ENCODE peak calls at places on chromosomes 16 and 17, in nine cellular contexts. One of them, this sample, is unnamed.
A peak's percentile ranks its signal among the peaks of the same experiment; 100 is the strongest.

GRCh38 chr17:14019186-14019956 is 49.9 kb upstream of the COX10 start:
- DNase-seq in activated CD8-positive, alpha-beta T cell treated with anti-CD3 and anti-CD28 coated beads for 36 hours: peak; percentile 40
- DNase-seq in NCI-H774: no peak
- DNase-seq in stimulated activated CD4-positive, alpha-beta T cell treated with anti-CD3 and anti-CD28 coated beads, Interleukin-2, amount 100 ng/mL, for 24 hours: peak; percentile 4
- DNase-seq in effector CD8-positive, alpha-beta T cell: no peak
- DNase-seq in body of pancreas: no peak
- DNase-seq in GM19239: no peak
- DNase-seq in myocyte: peak; percentile 48
- DNase-seq in iPS-NIHi11: no peak
- DNase-seq in this sample: peak; percentile 36

GRCh38 chr16:85995591-85996461 is 96.9 kb downstream of the IRF8 start:
- DNase-seq in GM19239: no peak
- DNase-seq in NCI-H774: no peak
- DNase-seq in effector CD8-positive, alpha-beta T cell: no peak
- DNase-seq in body of pancreas: no peak
- DNase-seq in activated CD8-positive, alpha-beta T cell treated with anti-CD3 and anti-CD28 coated beads for 36 hours: peak; percentile 65
- DNase-seq in myocyte: no peak
- DNase-seq in stimulated activated CD4-positive, alpha-beta T cell treated with anti-CD3 and anti-CD28 coated beads, Interleukin-2, amount 100 ng/mL, for 24 hours: peak; percentile 61
- DNase-seq in iPS-NIHi11: no peak
- DNase-seq in this sample: no peak

GRCh38 chr17:9255838-9256237 is 234.5 kb downstream of the NTN1 start:
- DNase-seq in GM19239: no peak
- DNase-seq in body of pancreas: no peak
- DNase-seq in effector CD8-positive, alpha-beta T cell: no peak
- DNase-seq in iPS-NIHi11: no peak
- DNase-seq in NCI-H774: no peak
- DNase-seq in myocyte: no peak
- DNase-seq in stimulated activated CD4-positive, alpha-beta T cell treated with anti-CD3 and anti-CD28 coated beads, Interleukin-2, amount 100 ng/mL, for 24 hours: no peak
- DNase-seq in activated CD8-positive, alpha-beta T cell treated with anti-CD3 and anti-CD28 coated beads for 36 hours: no peak
- DNase-seq in this sample: peak; percentile 25

GRCh38 chr17:37568350-37569053 is 40.7 kb downstream of the SYNRG start:
- DNase-seq in stimulated activated CD4-positive, alpha-beta T cell treated with anti-CD3 and anti-CD28 coated beads, Interleukin-2, amount 100 ng/mL, for 24 hours: no peak
- DNase-seq in NCI-H774: no peak
- DNase-seq in iPS-NIHi11: no peak
- DNase-seq in body of pancreas: no peak
- DNase-seq in activated CD8-positive, alpha-beta T cell treated with anti-CD3 and anti-CD28 coated beads for 36 hours: no peak
- DNase-seq in GM19239: no peak
- DNase-seq in myocyte: no peak
- DNase-seq in effector CD8-positive, alpha-beta T cell: no peak
- DNase-seq in this sample: no peak

GRCh38 chr17:1762906-1763829 is 1.3 kb downstream of the SERPINF1 start:
- DNase-seq in stimulated activated CD4-positive, alpha-beta T cell treated with anti-CD3 and anti-CD28 coated beads, Interleukin-2, amount 100 ng/mL, for 24 hours: no peak
- DNase-seq in GM19239: no peak
- DNase-seq in body of pancreas: peak; percentile 45
- DNase-seq in iPS-NIHi11: no peak
- DNase-seq in myocyte: peak; percentile 90
- DNase-seq in NCI-H774: no peak
- DNase-seq in activated CD8-positive, alpha-beta T cell treated with anti-CD3 and anti-CD28 coated beads for 36 hours: peak; percentile 25
- DNase-seq in effector CD8-positive, alpha-beta T cell: no peak
- DNase-seq in this sample: peak; percentile 74

GRCh38 chr17:7652659-7653343 is 2.1 kb downstream of the ATP1B2 start:
- DNase-seq in NCI-H774: no peak
- DNase-seq in stimulated activated CD4-positive, alpha-beta T cell treated with anti-CD3 and anti-CD28 coated beads, Interleukin-2, amount 100 ng/mL, for 24 hours: no peak
- DNase-seq in effector CD8-positive, alpha-beta T cell: no peak
- DNase-seq in GM19239: no peak
- DNase-seq in body of pancreas: no peak
- DNase-seq in myocyte: no peak
- DNase-seq in iPS-NIHi11: no peak
- DNase-seq in activated CD8-positive, alpha-beta T cell treated with anti-CD3 and anti-CD28 coated beads for 36 hours: no peak
- DNase-seq in this sample: no peak

GRCh38 chr17:7676533-7676932 is 10.8 kb downstream of the TP53 start:
- DNase-seq in myocyte: peak; percentile 13
- DNase-seq in stimulated activated CD4-positive, alpha-beta T cell treated with anti-CD3 and anti-CD28 coated beads, Interleukin-2, amount 100 ng/mL, for 24 hours: no peak
- DNase-seq in NCI-H774: no peak
- DNase-seq in activated CD8-positive, alpha-beta T cell treated with anti-CD3 and anti-CD28 coated beads for 36 hours: no peak
- DNase-seq in GM19239: no peak
- DNase-seq in effector CD8-positive, alpha-beta T cell: no peak
- DNase-seq in body of pancreas: no peak
- DNase-seq in iPS-NIHi11: peak; percentile 51
- DNase-seq in this sample: no peak

GRCh38 chr17:14150604-14151003 is 81.3 kb downstream of the COX10 start:
- DNase-seq in myocyte: peak; percentile 49
- DNase-seq in body of pancreas: no peak
- DNase-seq in effector CD8-positive, alpha-beta T cell: no peak
- DNase-seq in NCI-H774: no peak
- DNase-seq in activated CD8-positive, alpha-beta T cell treated with anti-CD3 and anti-CD28 coated beads for 36 hours: no peak
- DNase-seq in stimulated activated CD4-positive, alpha-beta T cell treated with anti-CD3 and anti-CD28 coated beads, Interleukin-2, amount 100 ng/mL, for 24 hours: no peak
- DNase-seq in GM19239: no peak
- DNase-seq in iPS-NIHi11: no peak
- DNase-seq in this sample: no peak

GRCh38 chr17:4710693-4711634 is 532 bp downstream of the ARRB2 start:
- DNase-seq in iPS-NIHi11: no peak
- DNase-seq in stimulated activated CD4-positive, alpha-beta T cell treated with anti-CD3 and anti-CD28 coated beads, Interleukin-2, amount 100 ng/mL, for 24 hours: peak; percentile 51
- DNase-seq in effector CD8-positive, alpha-beta T cell: peak; percentile 15
- DNase-seq in GM19239: no peak
- DNase-seq in activated CD8-positive, alpha-beta T cell treated with anti-CD3 and anti-CD28 coated beads for 36 hours: peak; percentile 67
- DNase-seq in body of pancreas: peak; percentile 41
- DNase-seq in myocyte: no peak
- DNase-seq in NCI-H774: no peak
- DNase-seq in this sample: peak; percentile 30

GRCh38 chr17:35745749-35746320 is 7.2 kb downstream of the GAS2L2 start:
- DNase-seq in GM19239: no peak
- DNase-seq in iPS-NIHi11: no peak
- DNase-seq in activated CD8-positive, alpha-beta T cell treated with anti-CD3 and anti-CD28 coated beads for 36 hours: no peak
- DNase-seq in myocyte: no peak
- DNase-seq in stimulated activated CD4-positive, alpha-beta T cell treated with anti-CD3 and anti-CD28 coated beads, Interleukin-2, amount 100 ng/mL, for 24 hours: no peak
- DNase-seq in NCI-H774: no peak
- DNase-seq in body of pancreas: no peak
- DNase-seq in effector CD8-positive, alpha-beta T cell: no peak
- DNase-seq in this sample: no peak

GRCh38 chr16:72362972-72363371 is 191.0 kb upstream of the PMFBP1 start:
- DNase-seq in body of pancreas: no peak
- DNase-seq in NCI-H774: no peak
- DNase-seq in GM19239: no peak
- DNase-seq in iPS-NIHi11: no peak
- DNase-seq in activated CD8-positive, alpha-beta T cell treated with anti-CD3 and anti-CD28 coated beads for 36 hours: no peak
- DNase-seq in myocyte: no peak
- DNase-seq in effector CD8-positive, alpha-beta T cell: no peak
- DNase-seq in stimulated activated CD4-positive, alpha-beta T cell treated with anti-CD3 and anti-CD28 coated beads, Interleukin-2, amount 100 ng/mL, for 24 hours: no peak
- DNase-seq in this sample: no peak

GRCh38 chr17:40284085-40284713 is 3.5 kb upstream of the CDC6 start:
- DNase-seq in effector CD8-positive, alpha-beta T cell: no peak
- DNase-seq in iPS-NIHi11: peak; percentile 17
- DNase-seq in NCI-H774: no peak
- DNase-seq in myocyte: peak; percentile 69
- DNase-seq in GM19239: no peak
- DNase-seq in activated CD8-positive, alpha-beta T cell treated with anti-CD3 and anti-CD28 coated beads for 36 hours: no peak
- DNase-seq in stimulated activated CD4-positive, alpha-beta T cell treated with anti-CD3 and anti-CD28 coated beads, Interleukin-2, amount 100 ng/mL, for 24 hours: no peak
- DNase-seq in body of pancreas: peak; percentile 45
- DNase-seq in this sample: peak; percentile 76

GRCh38 chr16:28491080-28491969 is 549 bp downstream of the CLN3 start:
- DNase-seq in myocyte: peak; percentile 34
- DNase-seq in stimulated activated CD4-positive, alpha-beta T cell treated with anti-CD3 and anti-CD28 coated beads, Interleukin-2, amount 100 ng/mL, for 24 hours: peak; percentile 23
- DNase-seq in NCI-H774: no peak
- DNase-seq in GM19239: no peak
- DNase-seq in body of pancreas: peak; percentile 37
- DNase-seq in activated CD8-positive, alpha-beta T cell treated with anti-CD3 and anti-CD28 coated beads for 36 hours: peak; percentile 32
- DNase-seq in effector CD8-positive, alpha-beta T cell: no peak
- DNase-seq in iPS-NIHi11: peak; percentile 67
- DNase-seq in this sample: peak; percentile 28

GRCh38 chr16:55494994-55495421 is 13.9 kb upstream of the LPCAT2 start:
- DNase-seq in myocyte: peak; percentile 86
- DNase-seq in effector CD8-positive, alpha-beta T cell: no peak
- DNase-seq in body of pancreas: peak; percentile 72
- DNase-seq in NCI-H774: peak; percentile 16
- DNase-seq in iPS-NIHi11: peak; percentile 46
- DNase-seq in activated CD8-positive, alpha-beta T cell treated with anti-CD3 and anti-CD28 coated beads for 36 hours: no peak
- DNase-seq in stimulated activated CD4-positive, alpha-beta T cell treated with anti-CD3 and anti-CD28 coated beads, Interleukin-2, amount 100 ng/mL, for 24 hours: no peak
- DNase-seq in GM19239: no peak
- DNase-seq in this sample: peak; percentile 86

GRCh38 chr17:4249452-4250029 is 14.2 kb downstream of the ANKFY1 start:
- DNase-seq in NCI-H774: no peak
- DNase-seq in iPS-NIHi11: peak; percentile 66
- DNase-seq in body of pancreas: no peak
- DNase-seq in activated CD8-positive, alpha-beta T cell treated with anti-CD3 and anti-CD28 coated beads for 36 hours: no peak
- DNase-seq in stimulated activated CD4-positive, alpha-beta T cell treated with anti-CD3 and anti-CD28 coated beads, Interleukin-2, amount 100 ng/mL, for 24 hours: no peak
- DNase-seq in GM19239: peak; percentile 44
- DNase-seq in effector CD8-positive, alpha-beta T cell: no peak
- DNase-seq in myocyte: peak; percentile 45
- DNase-seq in this sample: peak; percentile 51

GRCh38 chr16:20760346-20760745 is 3.5 kb upstream of the ACSM3 start:
- DNase-seq in myocyte: no peak
- DNase-seq in activated CD8-positive, alpha-beta T cell treated with anti-CD3 and anti-CD28 coated beads for 36 hours: no peak
- DNase-seq in effector CD8-positive, alpha-beta T cell: no peak
- DNase-seq in GM19239: no peak
- DNase-seq in NCI-H774: no peak
- DNase-seq in iPS-NIHi11: no peak
- DNase-seq in stimulated activated CD4-positive, alpha-beta T cell treated with anti-CD3 and anti-CD28 coated beads, Interleukin-2, amount 100 ng/mL, for 24 hours: no peak
- DNase-seq in body of pancreas: no peak
- DNase-seq in this sample: no peak

GRCh38 chr17:81601525-81602120 is 35.3 kb downstream of the NPLOC4 start:
- DNase-seq in stimulated activated CD4-positive, alpha-beta T cell treated with anti-CD3 and anti-CD28 coated beads, Interleukin-2, amount 100 ng/mL, for 24 hours: peak; percentile 20
- DNase-seq in GM19239: peak; percentile 45
- DNase-seq in body of pancreas: peak; percentile 66
- DNase-seq in myocyte: peak; percentile 75
- DNase-seq in activated CD8-positive, alpha-beta T cell treated with anti-CD3 and anti-CD28 coated beads for 36 hours: peak; percentile 55
- DNase-seq in iPS-NIHi11: peak; percentile 76
- DNase-seq in effector CD8-positive, alpha-beta T cell: peak; percentile 2
- DNase-seq in NCI-H774: peak; percentile 69
- DNase-seq in this sample: peak; percentile 81

GRCh38 chr17:48429638-48430586 is at the start of gene SKAP1:
- DNase-seq in effector CD8-positive, alpha-beta T cell: peak; percentile 31
- DNase-seq in body of pancreas: peak; percentile 28
- DNase-seq in iPS-NIHi11: peak; percentile 79
- DNase-seq in activated CD8-positive, alpha-beta T cell treated with anti-CD3 and anti-CD28 coated beads for 36 hours: peak; percentile 65
- DNase-seq in NCI-H774: peak; percentile 77
- DNase-seq in myocyte: no peak
- DNase-seq in stimulated activated CD4-positive, alpha-beta T cell treated with anti-CD3 and anti-CD28 coated beads, Interleukin-2, amount 100 ng/mL, for 24 hours: peak; percentile 77
- DNase-seq in GM19239: peak; percentile 39
- DNase-seq in this sample: no peak

GRCh38 chr16:71479420-71479819 is 9.7 kb downstream of the ZNF19 start:
- DNase-seq in body of pancreas: peak; percentile 10
- DNase-seq in activated CD8-positive, alpha-beta T cell treated with anti-CD3 and anti-CD28 coated beads for 36 hours: peak; percentile 18
- DNase-seq in iPS-NIHi11: peak; percentile 54
- DNase-seq in myocyte: no peak
- DNase-seq in effector CD8-positive, alpha-beta T cell: no peak
- DNase-seq in NCI-H774: no peak
- DNase-seq in GM19239: no peak
- DNase-seq in stimulated activated CD4-positive, alpha-beta T cell treated with anti-CD3 and anti-CD28 coated beads, Interleukin-2, amount 100 ng/mL, for 24 hours: no peak
- DNase-seq in this sample: no peak

GRCh38 chr16:4179763-4180260 is 62.1 kb downstream of the SRL start:
- DNase-seq in iPS-NIHi11: no peak
- DNase-seq in stimulated activated CD4-positive, alpha-beta T cell treated with anti-CD3 and anti-CD28 coated beads, Interleukin-2, amount 100 ng/mL, for 24 hours: no peak
- DNase-seq in GM19239: no peak
- DNase-seq in body of pancreas: no peak
- DNase-seq in myocyte: no peak
- DNase-seq in effector CD8-positive, alpha-beta T cell: no peak
- DNase-seq in activated CD8-positive, alpha-beta T cell treated with anti-CD3 and anti-CD28 coated beads for 36 hours: no peak
- DNase-seq in NCI-H774: no peak
- DNase-seq in this sample: no peak

GRCh38 chr16:66580605-66581209 is 1.4 kb downstream of the CMTM2 start:
- DNase-seq in NCI-H774: no peak
- DNase-seq in stimulated activated CD4-positive, alpha-beta T cell treated with anti-CD3 and anti-CD28 coated beads, Interleukin-2, amount 100 ng/mL, for 24 hours: no peak
- DNase-seq in GM19239: no peak
- DNase-seq in effector CD8-positive, alpha-beta T cell: no peak
- DNase-seq in iPS-NIHi11: peak; percentile 54
- DNase-seq in myocyte: peak; percentile 89
- DNase-seq in body of pancreas: no peak
- DNase-seq in activated CD8-positive, alpha-beta T cell treated with anti-CD3 and anti-CD28 coated beads for 36 hours: no peak
- DNase-seq in this sample: peak; percentile 68

GRCh38 chr16:27417047-27417671 is 15.2 kb downstream of the IL21R start:
- DNase-seq in body of pancreas: no peak
- DNase-seq in GM19239: no peak
- DNase-seq in iPS-NIHi11: no peak
- DNase-seq in stimulated activated CD4-positive, alpha-beta T cell treated with anti-CD3 and anti-CD28 coated beads, Interleukin-2, amount 100 ng/mL, for 24 hours: no peak
- DNase-seq in myocyte: no peak
- DNase-seq in NCI-H774: no peak
- DNase-seq in activated CD8-positive, alpha-beta T cell treated with anti-CD3 and anti-CD28 coated beads for 36 hours: peak; percentile 25
- DNase-seq in effector CD8-positive, alpha-beta T cell: no peak
- DNase-seq in this sample: no peak

GRCh38 chr17:35890774-35891155 is 10.6 kb upstream of the CCL5 start:
- DNase-seq in myocyte: peak; percentile 21
- DNase-seq in GM19239: no peak
- DNase-seq in activated CD8-positive, alpha-beta T cell treated with anti-CD3 and anti-CD28 coated beads for 36 hours: peak; percentile 81
- DNase-seq in iPS-NIHi11: peak; percentile 44
- DNase-seq in effector CD8-positive, alpha-beta T cell: no peak
- DNase-seq in stimulated activated CD4-positive, alpha-beta T cell treated with anti-CD3 and anti-CD28 coated beads, Interleukin-2, amount 100 ng/mL, for 24 hours: no peak
- DNase-seq in body of pancreas: peak; percentile 50
- DNase-seq in NCI-H774: peak; percentile 43
- DNase-seq in this sample: no peak

GRCh38 chr17:39627170-39627716 is 491 bp downstream of the PPP1R1B start:
- DNase-seq in stimulated activated CD4-positive, alpha-beta T cell treated with anti-CD3 and anti-CD28 coated beads, Interleukin-2, amount 100 ng/mL, for 24 hours: no peak
- DNase-seq in body of pancreas: no peak
- DNase-seq in GM19239: no peak
- DNase-seq in NCI-H774: no peak
- DNase-seq in effector CD8-positive, alpha-beta T cell: no peak
- DNase-seq in myocyte: no peak
- DNase-seq in activated CD8-positive, alpha-beta T cell treated with anti-CD3 and anti-CD28 coated beads for 36 hours: no peak
- DNase-seq in iPS-NIHi11: no peak
- DNase-seq in this sample: no peak

GRCh38 chr16:69620564-69620963 is 54.8 kb downstream of the NFAT5 start:
- DNase-seq in GM19239: no peak
- DNase-seq in iPS-NIHi11: no peak
- DNase-seq in stimulated activated CD4-positive, alpha-beta T cell treated with anti-CD3 and anti-CD28 coated beads, Interleukin-2, amount 100 ng/mL, for 24 hours: no peak
- DNase-seq in body of pancreas: no peak
- DNase-seq in myocyte: no peak
- DNase-seq in activated CD8-positive, alpha-beta T cell treated with anti-CD3 and anti-CD28 coated beads for 36 hours: no peak
- DNase-seq in NCI-H774: no peak
- DNase-seq in effector CD8-positive, alpha-beta T cell: no peak
- DNase-seq in this sample: no peak

GRCh38 chr16:47928008-47928407 is 227.8 kb downstream of the ABCC12 start:
- DNase-seq in NCI-H774: no peak
- DNase-seq in body of pancreas: no peak
- DNase-seq in GM19239: no peak
- DNase-seq in iPS-NIHi11: no peak
- DNase-seq in activated CD8-positive, alpha-beta T cell treated with anti-CD3 and anti-CD28 coated beads for 36 hours: peak; percentile 6
- DNase-seq in stimulated activated CD4-positive, alpha-beta T cell treated with anti-CD3 and anti-CD28 coated beads, Interleukin-2, amount 100 ng/mL, for 24 hours: no peak
- DNase-seq in effector CD8-positive, alpha-beta T cell: no peak
- DNase-seq in myocyte: no peak
- DNase-seq in this sample: no peak

GRCh38 chr16:51430716-51431369 is 279.8 kb upstream of the SALL1 start:
- DNase-seq in iPS-NIHi11: no peak
- DNase-seq in NCI-H774: no peak
- DNase-seq in activated CD8-positive, alpha-beta T cell treated with anti-CD3 and anti-CD28 coated beads for 36 hours: no peak
- DNase-seq in stimulated activated CD4-positive, alpha-beta T cell treated with anti-CD3 and anti-CD28 coated beads, Interleukin-2, amount 100 ng/mL, for 24 hours: no peak
- DNase-seq in effector CD8-positive, alpha-beta T cell: no peak
- DNase-seq in GM19239: no peak
- DNase-seq in myocyte: no peak
- DNase-seq in body of pancreas: no peak
- DNase-seq in this sample: no peak

GRCh38 chr17:2183346-2183745 is 120.2 kb downstream of the SMG6 start:
- DNase-seq in NCI-H774: no peak
- DNase-seq in iPS-NIHi11: no peak
- DNase-seq in stimulated activated CD4-positive, alpha-beta T cell treated with anti-CD3 and anti-CD28 coated beads, Interleukin-2, amount 100 ng/mL, for 24 hours: no peak
- DNase-seq in GM19239: no peak
- DNase-seq in body of pancreas: no peak
- DNase-seq in myocyte: no peak
- DNase-seq in activated CD8-positive, alpha-beta T cell treated with anti-CD3 and anti-CD28 coated beads for 36 hours: no peak
- DNase-seq in effector CD8-positive, alpha-beta T cell: no peak
- DNase-seq in this sample: no peak

GRCh38 chr16:74275031-74275636 is 21.5 kb upstream of the PSMD7 start:
- DNase-seq in GM19239: no peak
- DNase-seq in effector CD8-positive, alpha-beta T cell: no peak
- DNase-seq in body of pancreas: no peak
- DNase-seq in myocyte: peak; percentile 9
- DNase-seq in iPS-NIHi11: no peak
- DNase-seq in stimulated activated CD4-positive, alpha-beta T cell treated with anti-CD3 and anti-CD28 coated beads, Interleukin-2, amount 100 ng/mL, for 24 hours: no peak
- DNase-seq in NCI-H774: no peak
- DNase-seq in activated CD8-positive, alpha-beta T cell treated with anti-CD3 and anti-CD28 coated beads for 36 hours: no peak
- DNase-seq in this sample: peak; percentile 39

GRCh38 chr16:69924777-69925191 is 26.4 kb upstream of the CLEC18A start:
- DNase-seq in body of pancreas: peak; percentile 65
- DNase-seq in stimulated activated CD4-positive, alpha-beta T cell treated with anti-CD3 and anti-CD28 coated beads, Interleukin-2, amount 100 ng/mL, for 24 hours: no peak
- DNase-seq in iPS-NIHi11: no peak
- DNase-seq in activated CD8-positive, alpha-beta T cell treated with anti-CD3 and anti-CD28 coated beads for 36 hours: no peak
- DNase-seq in myocyte: peak; percentile 69
- DNase-seq in GM19239: no peak
- DNase-seq in effector CD8-positive, alpha-beta T cell: no peak
- DNase-seq in NCI-H774: no peak
- DNase-seq in this sample: peak; percentile 72